ENCODE peak calls at places on chromosomes 7 and 10, in four cellular contexts. N is A549, J is body of pancreas, K is prostate gland. U is an unnamed sample.

GRCh38 chr7:37973915-37974314 is 53.5 kb downstream of the EPDR1 start:
- DNase-seq in J (no peak), K (no peak), N (no peak), U (peak)

GRCh38 chr7:28418311-28418710 is 6.0 kb downstream of the CREB5 start:
- DNase-seq in J (no peak), N (no peak), K (no peak), U (no peak)

GRCh38 chr7:44489955-44490350 is 505 bp downstream of the NUDCD3 start:
- DNase-seq in N (peak), K (peak), J (no peak), U (peak)

GRCh38 chr7:99238558-99239341 is 30.8 kb upstream of the KPNA7 start:
- DNase-seq in J (no peak), N (no peak), K (no peak), U (no peak)

GRCh38 chr7:56609852-56610355 is 493.7 kb upstream of the NUPR2 start:
- DNase-seq in K (no peak), J (no peak), N (no peak), U (no peak)

GRCh38 chr7:141390339-141390738 is 160.9 kb upstream of the AGK start:
- DNase-seq in N (no peak), J (no peak), K (no peak), U (no peak)

GRCh38 chr10:114401195-114401741 is 3.0 kb downstream of the AFAP1L2 start:
- DNase-seq in N (no peak), J (no peak), K (no peak), U (no peak)

GRCh38 chr7:117645456-117646181 is 165.8 kb downstream of the CFTR start:
- DNase-seq in J (no peak), N (no peak), K (no peak), U (no peak)

GRCh38 chr7:133561361-133561760 is 308.5 kb downstream of the EXOC4 start:
- DNase-seq in K (no peak), N (no peak), J (no peak), U (no peak)

GRCh38 chr7:48225101-48225500 is 53.8 kb downstream of the ABCA13 start:
- DNase-seq in N (no peak), J (no peak), K (no peak), U (no peak)

GRCh38 chr7:27199820-27200760 is at the start of gene HOXA13:
- DNase-seq in N (peak), K (peak), J (peak), U (no peak)

GRCh38 chr10:10207538-10207937 is 810.1 kb upstream of the CELF2 start:
- DNase-seq in J (no peak), K (no peak), N (no peak), U (no peak)

GRCh38 chr7:157318015-157318706 is 18.6 kb upstream of the DNAJB6 start:
- DNase-seq in N (no peak), K (peak), J (no peak), U (no peak)

GRCh38 chr7:148011753-148012152 is 578.8 kb upstream of the C7orf33 start:
- DNase-seq in N (no peak), K (no peak), J (no peak), U (no peak)

GRCh38 chr10:13189946-13190345 is 28.6 kb downstream of the MCM10 start:
- DNase-seq in J (no peak), K (no peak), N (no peak), U (no peak)

GRCh38 chr7:93921607-93922446 is at the start of gene GNG11:
- DNase-seq in K (peak), N (peak), J (peak), U (no peak)

GRCh38 chr7:36076073-36076472 is 77.0 kb upstream of the EEPD1 start:
- DNase-seq in K (no peak), J (no peak), N (no peak), U (no peak)

GRCh38 chr10:132407846-132408278 is 10.9 kb downstream of the PWWP2B start:
- DNase-seq in N (no peak), K (peak), J (peak), U (no peak)

GRCh38 chr10:133590226-133590969 is 25.0 kb upstream of the SYCE1 start:
- DNase-seq in J (no peak), K (no peak), N (no peak), U (no peak)

GRCh38 chr10:102101152-102101551 is 19.0 kb downstream of the LDB1 start:
- DNase-seq in J (no peak), N (no peak), K (no peak), U (no peak)

GRCh38 chr10:35355971-35356724 is 19.8 kb downstream of the CCNY start:
- DNase-seq in J (no peak), N (no peak), K (no peak), U (no peak)

GRCh38 chr7:115953554-115954248 is 76.9 kb downstream of the TFEC start:
- DNase-seq in J (no peak), N (no peak), K (no peak), U (no peak)

GRCh38 chr10:6576326-6576725 is 3.8 kb downstream of the PRKCQ start:
- DNase-seq in J (no peak), N (no peak), K (no peak), U (no peak)

GRCh38 chr10:99172130-99172738 is 63.4 kb downstream of the HPSE2 start:
- DNase-seq in N (peak), J (peak), K (peak), U (peak)

GRCh38 chr10:121167534-121168243 is 316.5 kb downstream of the WDR11 start:
- DNase-seq in J (no peak), N (no peak), K (no peak), U (no peak)

GRCh38 chr10:38112159-38112558 is 18.0 kb downstream of the ZNF37A start:
- DNase-seq in K (no peak), J (no peak), N (no peak), U (no peak)

GRCh38 chr7:20219446-20220292 is 2.5 kb upstream of the MACC1 start:
- DNase-seq in J (peak), N (no peak), K (no peak), U (peak)

GRCh38 chr7:1857487-1858425 is 187.7 kb downstream of the ELFN1 start:
- DNase-seq in K (no peak), N (no peak), J (no peak), U (no peak)

GRCh38 chr7:1855396-1856160 is 185.5 kb downstream of the ELFN1 start:
- DNase-seq in K (no peak), J (no peak), N (no peak), U (no peak)

GRCh38 chr7:1856966-1857441 is 186.9 kb downstream of the ELFN1 start:
- DNase-seq in K (no peak), N (no peak), J (no peak), U (no peak)

GRCh38 chr7:1854521-1855395 is 184.7 kb downstream of the ELFN1 start:
- DNase-seq in J (no peak), N (no peak), K (no peak), U (peak)

GRCh38 chr7:1856161-1856965 is 186.3 kb downstream of the ELFN1 start:
- DNase-seq in N (no peak), K (no peak), J (no peak), U (peak)
- TF ChIP-seq POLR2A in N (no peak), K (no peak), J (no peak), U (peak)

DNA sequence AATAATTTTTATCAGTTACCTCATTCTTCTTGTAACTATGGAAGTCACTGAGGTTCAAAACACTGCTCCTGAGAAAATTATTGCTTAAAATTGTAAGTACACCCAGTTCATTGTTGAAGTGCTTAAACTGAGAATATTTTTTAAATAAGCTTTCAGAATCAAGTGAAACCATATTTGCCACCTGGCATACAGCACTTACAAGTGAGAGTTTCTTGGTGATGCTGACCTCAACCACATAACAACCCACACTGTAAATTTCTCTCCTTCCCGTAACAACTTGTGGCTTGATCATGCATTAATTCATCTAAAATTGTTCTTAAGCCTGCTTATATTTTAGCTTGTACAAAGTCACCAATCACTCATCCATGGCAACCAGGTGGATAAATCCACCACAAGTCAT is 34.0 kb downstream of the IMMP2L start:
- DNase-seq in J (no peak), K (no peak), N (no peak), U (no peak)
- TF ChIP-seq POLR2A in J (no peak), K (no peak), N (no peak), U (peak)

GRCh38 chr7:16365177-16365576 is 56.2 kb downstream of the CRPPA start:
- DNase-seq in J (no peak), K (no peak), N (no peak), U (no peak)
- TF ChIP-seq POLR2A in J (no peak), K (no peak), N (no peak), U (no peak)

DNA sequence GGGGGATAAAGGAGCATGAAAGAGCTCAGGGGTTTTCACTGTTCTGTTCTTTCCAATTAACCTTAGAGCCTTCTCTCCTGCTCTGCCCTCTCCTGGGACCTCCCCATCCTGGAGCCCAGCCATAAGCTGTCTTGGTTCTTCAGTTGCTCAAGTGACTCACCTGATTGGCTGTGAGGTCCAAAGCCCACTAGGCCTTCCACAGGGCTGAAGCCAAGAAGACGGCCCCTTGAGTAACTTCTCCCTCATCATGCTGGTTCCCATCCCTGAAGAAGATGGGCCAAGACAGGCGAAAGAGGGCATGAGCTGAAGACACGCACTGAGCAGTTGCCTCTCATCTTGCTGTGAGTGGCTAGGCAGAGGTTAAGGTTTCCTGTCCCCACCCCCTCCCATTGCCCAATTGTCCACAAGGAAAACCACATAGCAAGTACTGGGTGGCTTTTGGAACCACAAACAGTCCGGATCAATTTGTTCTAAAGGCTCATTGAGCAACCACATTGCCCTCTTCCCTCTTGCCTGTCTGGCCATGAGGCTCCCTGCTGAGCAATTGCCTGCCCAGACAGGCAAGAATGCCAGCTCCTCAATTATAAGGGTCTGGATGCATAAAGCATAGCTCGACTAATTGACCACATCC is 43.9 kb upstream of the GPAM start:
- DNase-seq in K (no peak), N (no peak), J (no peak), U (no peak)
- TF ChIP-seq POLR2A in K (no peak), N (no peak), J (no peak), U (no peak)

U was measured in K562.